ENCODE peak calls at places on chromosome 10, in five cellular contexts. G is GM12891, P is GM12878, M is H1, Q is SK-N-SH. X is an unnamed sample.

GRCh38 chr10:43229208-43230061 is 37.4 kb downstream of the RASGEF1A start:
- DNase-seq in G (no peak), P (no peak), M (peak), Q (peak), X (no peak)

GRCh38 chr10:27687326-27687725 is 58.3 kb downstream of the MKX start:
- DNase-seq in G (no peak), P (no peak), M (no peak), Q (no peak), X (no peak)

GRCh38 chr10:112471878-112472487 is 25.0 kb downstream of the VTI1A start:
- DNase-seq in G (no peak), P (peak), M (peak), Q (peak), X (peak)

GRCh38 chr10:96719850-96720421 is 378 bp downstream of the PIK3AP1 start:
- DNase-seq in G (peak), P (no peak), M (peak), Q (peak), X (peak)

GRCh38 chr10:30028452-30029045 is 30.8 kb downstream of the JCAD start:
- DNase-seq in G (no peak), P (no peak), M (no peak), Q (no peak), X (no peak)

GRCh38 chr10:116775488-116776400 is 33.4 kb upstream of the HSPA12A start:
- DNase-seq in G (no peak), P (no peak), M (no peak), Q (no peak), X (no peak)

GRCh38 chr10:112848212-112848611 is 101.8 kb upstream of the TCF7L2 start:
- DNase-seq in G (no peak), P (no peak), M (no peak), Q (no peak), X (no peak)

GRCh38 chr10:109928393-109928792 is 5.1 kb upstream of the XPNPEP1 start:
- DNase-seq in G (no peak), P (no peak), M (no peak), Q (no peak), X (no peak)

GRCh38 chr10:6583447-6583846 is 3.4 kb upstream of the PRKCQ start:
- DNase-seq in G (no peak), P (no peak), M (no peak), Q (no peak), X (no peak)

GRCh38 chr10:44858988-44859387 is 52.1 kb upstream of the TMEM72 start:
- DNase-seq in G (no peak), P (no peak), M (peak), Q (no peak), X (no peak)

GRCh38 chr10:29151011-29151410 is 137.9 kb upstream of the LYZL1 start:
- DNase-seq in G (no peak), P (no peak), M (no peak), Q (no peak), X (no peak)

GRCh38 chr10:72276421-72277339 is 3.0 kb downstream of the DDIT4 start:
- DNase-seq in G (no peak), P (no peak), M (no peak), Q (no peak), X (no peak)
- TF ChIP-seq POLR2AphosphoS5 in G (peak), P (peak), M (peak), Q (no peak), X (peak)

GRCh38 chr10:89478085-89478738 is 57.2 kb downstream of the SLC16A12 start:
- DNase-seq in G (peak), P (no peak), M (peak), Q (no peak), X (no peak)

GRCh38 chr10:89479255-89479654 is 56.1 kb downstream of the SLC16A12 start:
- DNase-seq in G (no peak), P (no peak), M (no peak), Q (no peak), X (no peak)

GRCh38 chr10:89478739-89479116 is 56.7 kb downstream of the SLC16A12 start:
- DNase-seq in G (no peak), P (no peak), M (no peak), Q (no peak), X (no peak)

GRCh38 chr10:89480047-89480446 is 55.3 kb downstream of the SLC16A12 start:
- DNase-seq in G (no peak), P (no peak), M (no peak), Q (no peak), X (no peak)

DNA sequence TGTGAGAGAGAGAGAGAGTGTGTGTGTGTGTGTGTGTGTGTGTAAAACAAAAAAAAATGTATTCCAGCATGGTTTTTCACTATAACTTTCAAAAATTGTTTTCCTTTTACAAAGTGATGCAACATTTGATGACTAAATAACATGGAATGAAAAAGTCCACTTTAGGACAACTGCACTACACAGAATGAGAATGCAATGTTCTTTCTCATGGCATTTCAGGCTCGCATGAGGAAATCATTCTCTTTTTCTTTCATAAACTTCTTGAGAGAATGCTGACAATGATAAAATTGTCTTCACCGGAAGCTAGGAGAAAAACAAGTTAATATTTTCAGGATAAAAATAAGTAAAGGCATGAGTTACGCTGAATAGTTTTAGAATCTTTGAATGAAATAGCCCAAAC is 53.7 kb downstream of the SLC16A12 start:
- DNase-seq in G (no peak), P (no peak), M (no peak), Q (no peak), X (no peak)
- TF ChIP-seq TAF1 in G (no peak), P (no peak), M (no peak), Q (no peak), X (no peak)

GRCh38 chr10:69769395-69769989 is 32.2 kb upstream of the COL13A1 start:
- DNase-seq in G (no peak), P (no peak), M (peak), Q (no peak), X (no peak)
- TF ChIP-seq POLR2AphosphoS5 in G (no peak), P (no peak), M (no peak), Q (no peak), X (no peak)

DNA sequence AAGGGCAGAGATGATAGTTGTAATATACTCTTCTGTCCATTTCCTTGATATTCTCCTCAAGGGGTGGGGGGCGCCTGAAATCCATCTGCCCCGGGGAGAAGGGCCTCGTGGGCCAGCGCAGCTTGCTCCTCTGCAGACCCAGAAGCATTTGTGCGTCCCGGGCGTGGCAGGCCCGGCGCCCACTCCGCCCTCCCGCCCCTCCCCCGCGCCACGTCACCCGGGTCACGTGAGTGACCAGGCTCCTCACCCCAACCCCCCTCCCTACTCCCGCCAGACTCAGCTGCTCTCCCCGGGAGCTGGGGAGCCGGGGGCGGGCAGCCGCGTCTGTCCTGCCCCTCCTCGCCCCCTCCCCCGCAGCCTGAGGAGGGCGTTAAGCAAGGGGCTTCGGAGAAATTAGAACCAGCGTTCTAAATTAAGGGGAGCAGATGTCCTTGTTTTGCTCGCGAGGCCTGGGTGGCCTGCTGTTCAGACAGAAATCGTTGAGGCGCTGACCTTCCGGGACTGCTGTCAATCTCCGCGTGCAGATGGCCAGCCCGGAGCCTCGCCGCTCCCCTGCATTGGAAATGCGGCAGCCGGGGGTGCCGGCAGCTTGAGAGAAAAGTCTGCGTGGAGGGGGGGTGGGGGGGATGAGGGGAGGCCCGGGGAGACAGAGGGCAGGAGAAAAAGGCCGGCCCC is 102.1 kb upstream of the ZNF438 start:
- DNase-seq in G (peak), P (peak), M (peak), Q (peak), X (peak)
- TF ChIP-seq TAF1 in G (no peak), P (peak), M (no peak), Q (no peak), X (no peak)

DNA sequence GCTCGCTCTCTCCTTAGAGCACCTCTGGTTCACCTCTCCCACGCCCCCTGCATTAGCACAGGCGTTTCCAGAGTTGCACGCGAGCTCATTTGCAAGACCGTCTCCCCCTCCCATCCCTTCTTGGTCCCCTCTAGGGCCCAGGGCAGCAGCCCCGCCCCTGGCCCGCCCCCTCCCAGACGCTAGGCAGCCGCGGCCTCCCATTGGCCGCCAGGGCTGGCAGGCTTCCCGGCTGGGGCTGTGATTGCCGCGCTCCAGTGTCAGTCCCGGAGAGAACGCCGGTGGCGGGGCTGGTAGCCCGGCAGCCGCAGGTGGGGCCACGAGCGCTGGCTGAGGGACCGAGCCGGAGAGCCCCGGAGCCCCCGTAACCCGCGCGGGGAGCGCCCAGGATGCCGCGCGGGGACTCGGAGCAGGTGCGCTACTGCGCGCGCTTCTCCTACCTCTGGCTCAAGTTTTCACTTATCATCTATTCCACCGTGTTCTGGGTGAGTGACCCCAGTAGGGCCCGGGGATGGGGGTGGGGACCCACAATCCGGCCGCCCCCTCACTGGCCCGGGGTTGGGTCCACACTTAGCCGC is at the start of gene TSPAN15:
- DNase-seq in G (peak), P (peak), M (peak), Q (peak), X (peak)
- TF ChIP-seq POLR2AphosphoS5 in G (no peak), P (no peak), M (peak), Q (no peak), X (no peak)

GRCh38 chr10:93513091-93513490 is 16.7 kb downstream of the CEP55 start:
- DNase-seq in G (no peak), P (no peak), M (no peak), Q (no peak), X (no peak)

GRCh38 chr10:93515071-93515962 is 18.9 kb downstream of the CEP55 start:
- DNase-seq in G (no peak), P (no peak), M (no peak), Q (no peak), X (no peak)

GRCh38 chr10:93515963-93516450 is 19.6 kb downstream of the CEP55 start:
- DNase-seq in G (no peak), P (no peak), M (no peak), Q (no peak), X (no peak)

GRCh38 chr10:93512565-93512964 is 16.2 kb downstream of the CEP55 start:
- DNase-seq in G (no peak), P (no peak), M (no peak), Q (no peak), X (no peak)

GRCh38 chr10:93514496-93514895 is 18.1 kb downstream of the CEP55 start:
- DNase-seq in G (no peak), P (no peak), M (no peak), Q (no peak), X (no peak)
- TF ChIP-seq TAF1 in G (no peak), P (no peak), M (no peak), Q (no peak), X (no peak)

GRCh38 chr10:118253397-118253796 is 88.7 kb downstream of the FAM204A start:
- DNase-seq in G (no peak), P (no peak), M (no peak), Q (no peak), X (no peak)
- TF ChIP-seq POLR2AphosphoS5 in G (no peak), P (no peak), M (no peak), Q (no peak), X (no peak)